ENCODE peak calls at places on chromosomes 6 and 20, in seven cellular contexts. K is fibroblast of mammary gland, I is H9, R is sigmoid colon, F is AG10803, A is cardiac fibroblast, G is SK-N-SH. V is an unnamed sample.

GRCh38 chr20:20365593-20365992 is 2.3 kb upstream of the INSM1 start:
- DNase-seq in K (no peak), A (no peak), I (no peak), F (no peak), R (no peak), G (no peak), V (no peak)

GRCh38 chr6:151858294-151858693 is 50.8 kb downstream of the ESR1 start:
- DNase-seq in A (no peak), K (peak), G (no peak), R (no peak), F (no peak), I (no peak), V (no peak)

GRCh38 chr20:62985089-62985778 is 21.5 kb downstream of the BHLHE23 start:
- DNase-seq in I (no peak), K (no peak), A (no peak), F (no peak), R (no peak), G (no peak), V (no peak)

GRCh38 chr6:143744593-143745151 is 66.9 kb downstream of the PHACTR2 start:
- DNase-seq in F (no peak), I (no peak), A (no peak), R (no peak), G (no peak), K (peak), V (no peak)

GRCh38 chr20:60501048-60501447 is 542.8 kb downstream of the CDH26 start:
- DNase-seq in A (no peak), F (no peak), R (no peak), K (no peak), G (no peak), I (no peak), V (no peak)

GRCh38 chr20:10096790-10097189 is 62.0 kb downstream of the ANKEF1 start:
- DNase-seq in R (no peak), G (no peak), I (no peak), K (no peak), A (no peak), F (no peak), V (no peak)

GRCh38 chr6:99195986-99196655 is 153.4 kb downstream of the FAXC start:
- DNase-seq in K (no peak), R (no peak), I (no peak), F (no peak), G (no peak), A (no peak), V (no peak)

GRCh38 chr6:112117554-112117953 is 30.2 kb downstream of the FAM229B start:
- DNase-seq in G (no peak), A (peak), I (no peak), F (peak), R (no peak), K (peak), V (no peak)

GRCh38 chr6:37657117-37657886 is 40.4 kb downstream of the MDGA1 start:
- DNase-seq in R (no peak), K (peak), A (no peak), G (no peak), F (no peak), I (no peak), V (no peak)

GRCh38 chr6:51928320-51928719 is 159.1 kb downstream of the PKHD1 start:
- DNase-seq in G (no peak), I (no peak), F (no peak), R (no peak), K (no peak), A (no peak), V (peak)

GRCh38 chr6:30490031-30490876 is 945 bp downstream of the HLA-E start:
- DNase-seq in F (peak), I (peak), G (peak), K (peak), R (peak), A (peak), V (peak)

GRCh38 chr20:17615645-17616479 is 46.0 kb downstream of the DSTN start:
- DNase-seq in I (no peak), R (peak), G (peak), K (no peak), A (no peak), F (no peak), V (peak)

GRCh38 chr6:25670793-25671513 is 18.9 kb downstream of the SCGN start:
- DNase-seq in R (no peak), A (peak), I (no peak), F (no peak), K (peak), G (no peak), V (no peak)

GRCh38 chr6:51648236-51648635 is 439.2 kb downstream of the PKHD1 start:
- DNase-seq in G (no peak), R (no peak), I (no peak), K (no peak), F (no peak), A (no peak), V (no peak)

DNA sequence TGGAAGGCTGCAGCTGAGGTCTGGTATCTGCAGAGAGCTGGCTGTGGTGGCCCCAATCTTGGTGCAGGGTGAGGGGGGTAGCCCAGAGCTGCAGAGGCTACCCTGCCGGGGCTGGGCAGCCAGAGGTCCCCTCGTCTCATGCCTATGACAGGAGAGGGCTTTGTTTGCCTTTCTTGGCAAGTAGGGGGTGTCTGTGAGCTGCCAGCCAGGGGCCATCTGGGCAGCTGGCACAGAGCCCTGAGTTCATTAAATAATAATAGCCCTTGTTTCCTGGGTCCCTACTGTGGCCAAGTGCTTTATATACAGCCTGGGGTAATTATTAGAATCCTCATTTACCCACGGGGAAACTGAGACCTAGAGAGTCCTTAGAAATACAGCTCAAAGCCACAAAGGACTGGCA is 66.6 kb downstream of the EZR start:
- DNase-seq in G (peak), R (peak), I (no peak), K (peak), F (peak), A (peak), V (peak)
- TF ChIP-seq CTCF in G (peak), R (no peak), I (peak), K (peak), F (peak), A (peak), V (no peak)

GRCh38 chr20:38805958-38806854 is 709 bp downstream of the PPP1R16B start:
- DNase-seq in G (peak), F (no peak), A (no peak), R (no peak), I (no peak), K (no peak), V (peak)
- TF ChIP-seq CTCF in G (no peak), F (no peak), A (no peak), R (no peak), I (peak), K (no peak), V (peak)

GRCh38 chr20:45548410-45548809 is 1.2 kb upstream of the EPPIN start:
- DNase-seq in K (no peak), R (no peak), A (no peak), G (no peak), F (no peak), I (no peak), V (no peak)

GRCh38 chr20:45545351-45545750 is 1.9 kb downstream of the EPPIN start:
- DNase-seq in G (no peak), K (no peak), A (no peak), R (no peak), I (no peak), F (no peak), V (no peak)

GRCh38 chr20:45550765-45551164 is 3.6 kb upstream of the EPPIN start:
- DNase-seq in I (no peak), G (no peak), F (no peak), K (no peak), A (no peak), R (no peak), V (no peak)

GRCh38 chr20:45547206-45547770 is at the start of gene EPPIN:
- DNase-seq in G (no peak), F (no peak), A (no peak), I (no peak), R (no peak), K (no peak), V (no peak)

GRCh38 chr20:45545754-45546453 is 1.3 kb downstream of the EPPIN start:
- DNase-seq in R (no peak), I (peak), F (peak), K (peak), A (peak), G (peak), V (no peak)
- TF ChIP-seq CTCF in R (peak), I (peak), F (peak), K (peak), A (peak), G (peak), V (peak)

DNA sequence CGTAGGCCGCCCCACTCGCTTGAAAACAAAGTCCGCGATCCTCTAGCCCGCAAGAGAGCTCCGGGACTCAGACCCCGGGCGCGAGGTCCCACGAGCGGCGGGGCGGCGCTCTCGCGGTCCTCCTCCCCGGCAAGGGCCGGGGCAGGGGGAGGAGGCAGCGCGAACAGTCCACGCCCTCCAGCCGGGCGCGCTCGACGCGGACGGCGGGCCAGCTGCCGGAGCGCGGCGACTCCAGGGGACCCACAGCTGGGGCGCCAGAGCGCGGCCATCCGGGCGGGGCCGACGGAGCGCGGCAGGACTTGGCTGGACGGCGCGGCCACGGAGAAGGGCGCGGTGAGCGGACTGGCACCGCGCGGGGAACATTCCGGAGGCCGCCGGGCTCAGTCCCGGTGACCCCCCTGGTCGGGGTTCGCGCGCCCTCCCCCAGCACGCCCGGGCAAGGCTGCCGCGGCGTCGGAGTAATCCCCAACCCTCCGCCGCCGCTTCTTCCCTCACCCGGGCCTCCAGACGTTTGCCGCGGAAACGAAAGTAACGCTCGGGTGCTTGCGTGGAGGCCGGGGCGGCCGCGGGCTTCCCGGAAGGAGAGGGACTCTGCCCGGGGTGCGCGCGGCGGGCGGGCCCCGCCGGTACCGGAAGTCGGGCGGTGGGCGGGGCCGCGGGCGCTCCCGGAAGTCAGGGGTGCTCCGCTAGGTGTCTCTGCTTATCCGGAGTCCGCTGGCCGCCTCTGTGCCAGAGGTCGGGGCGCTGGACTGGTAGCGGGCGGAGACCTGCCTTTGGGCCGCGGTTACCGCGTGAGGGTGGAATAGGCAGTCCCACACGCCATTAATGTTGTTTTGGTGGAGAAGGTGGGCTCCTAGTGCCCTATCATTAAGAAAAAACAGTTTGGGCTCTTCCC is at the start of gene RIPK1:
- DNase-seq in A (peak), I (peak), K (peak), F (peak), G (peak), R (peak), V (peak)
- TF ChIP-seq CTCF in A (peak), I (peak), K (peak), F (peak), G (peak), R (peak), V (peak)

GRCh38 chr6:135938588-135939215 is 87.2 kb downstream of the PDE7B start:
- DNase-seq in K (peak), F (peak), I (no peak), A (peak), G (peak), R (no peak), V (no peak)
- TF ChIP-seq CTCF in K (peak), F (peak), I (peak), A (peak), G (peak), R (peak), V (peak)

GRCh38 chr20:1820137-1821074 is 74.8 kb upstream of the SIRPA start:
- DNase-seq in I (no peak), F (peak), G (no peak), K (peak), R (no peak), A (peak), V (no peak)

GRCh38 chr20:1824177-1824576 is 71.0 kb upstream of the SIRPA start:
- DNase-seq in K (no peak), R (no peak), I (no peak), F (no peak), A (no peak), G (no peak), V (no peak)

GRCh38 chr20:1823421-1823892 is 71.8 kb upstream of the SIRPA start:
- DNase-seq in A (no peak), F (no peak), I (no peak), G (no peak), R (peak), K (no peak), V (no peak)

GRCh38 chr20:1824834-1825233 is 70.4 kb upstream of the SIRPA start:
- DNase-seq in G (no peak), I (no peak), R (no peak), F (no peak), A (no peak), K (no peak), V (no peak)

DNA sequence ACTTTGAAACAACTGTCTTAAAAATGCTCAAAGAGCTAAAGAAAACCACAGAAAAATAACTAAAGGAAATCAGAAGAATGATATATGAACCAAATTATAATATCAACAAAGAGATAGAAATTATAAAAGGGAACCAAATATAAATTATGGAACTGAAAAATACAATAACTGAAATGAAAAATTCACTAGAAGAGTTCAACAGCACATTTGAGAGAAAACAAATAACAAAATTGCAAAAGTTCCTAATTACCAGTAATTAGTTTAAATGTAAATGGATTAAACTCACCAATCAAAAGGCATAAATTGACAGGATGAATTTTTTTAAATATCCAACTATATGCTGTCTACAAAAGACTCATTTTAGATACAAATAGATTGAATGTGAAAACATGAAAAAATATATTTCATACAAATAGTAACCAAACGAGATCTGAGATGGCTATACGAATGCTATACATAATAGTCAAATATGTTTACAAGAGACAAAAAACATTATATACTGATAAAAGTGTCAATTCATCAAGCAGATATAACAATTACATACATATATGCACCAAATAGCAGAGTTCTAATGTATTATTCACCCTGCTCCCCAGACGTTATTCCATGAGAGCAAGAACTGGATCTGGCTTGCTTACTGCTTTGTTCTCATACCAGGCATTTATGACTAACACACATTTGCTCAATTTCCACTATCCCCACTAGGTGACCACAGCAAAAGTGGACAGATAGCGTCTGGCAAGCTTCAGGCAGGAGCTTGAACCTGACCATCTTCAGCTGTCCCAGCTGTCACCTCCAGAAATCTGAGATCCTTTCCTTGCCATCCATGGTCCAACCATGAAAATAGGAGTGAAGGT is 72.4 kb upstream of the SIRPA start:
- DNase-seq in F (no peak), A (peak), I (no peak), R (no peak), G (no peak), K (peak), V (no peak)
- TF ChIP-seq CTCF in F (peak), A (peak), I (no peak), R (no peak), G (no peak), K (peak), V (no peak)

GRCh38 chr20:58094160-58094559 is 134.3 kb downstream of the ANKRD60 start:
- DNase-seq in G (no peak), A (no peak), R (no peak), F (no peak), K (no peak), I (peak), V (no peak)
- TF ChIP-seq CTCF in G (no peak), A (no peak), R (no peak), F (no peak), K (no peak), I (no peak), V (no peak)

DNA sequence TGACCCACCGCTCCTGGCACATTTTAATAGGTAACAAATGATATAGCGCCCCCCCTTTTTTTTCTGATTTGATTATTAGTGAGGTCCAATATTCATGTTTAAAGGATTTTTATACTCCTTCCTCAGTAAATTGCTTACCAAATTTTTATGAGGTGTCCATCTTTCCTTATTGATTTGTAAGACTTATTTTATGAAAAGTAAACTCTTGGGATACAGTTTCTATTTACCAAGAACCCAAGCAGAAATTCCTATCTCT is 25.1 kb downstream of the TRIM27 start:
- DNase-seq in I (no peak), G (no peak), A (no peak), R (no peak), F (no peak), K (no peak), V (no peak)
- TF ChIP-seq CTCF in I (no peak), G (no peak), A (no peak), R (no peak), F (no peak), K (no peak), V (no peak)

GRCh38 chr20:31663838-31664695 is 26.4 kb downstream of the COX4I2 start:
- DNase-seq in I (no peak), G (no peak), A (no peak), R (peak), F (no peak), K (no peak), V (no peak)

GRCh38 chr20:31663524-31663837 is 25.8 kb downstream of the COX4I2 start:
- DNase-seq in I (no peak), G (no peak), K (no peak), A (no peak), R (no peak), F (no peak), V (no peak)

GRCh38 chr20:31664696-31665354 is 27.1 kb downstream of the COX4I2 start:
- DNase-seq in G (no peak), F (no peak), K (no peak), I (no peak), A (no peak), R (no peak), V (no peak)

GRCh38 chr20:31662372-31662854 is 24.7 kb downstream of the COX4I2 start:
- DNase-seq in G (no peak), R (no peak), I (no peak), K (no peak), F (no peak), A (no peak), V (no peak)

DNA sequence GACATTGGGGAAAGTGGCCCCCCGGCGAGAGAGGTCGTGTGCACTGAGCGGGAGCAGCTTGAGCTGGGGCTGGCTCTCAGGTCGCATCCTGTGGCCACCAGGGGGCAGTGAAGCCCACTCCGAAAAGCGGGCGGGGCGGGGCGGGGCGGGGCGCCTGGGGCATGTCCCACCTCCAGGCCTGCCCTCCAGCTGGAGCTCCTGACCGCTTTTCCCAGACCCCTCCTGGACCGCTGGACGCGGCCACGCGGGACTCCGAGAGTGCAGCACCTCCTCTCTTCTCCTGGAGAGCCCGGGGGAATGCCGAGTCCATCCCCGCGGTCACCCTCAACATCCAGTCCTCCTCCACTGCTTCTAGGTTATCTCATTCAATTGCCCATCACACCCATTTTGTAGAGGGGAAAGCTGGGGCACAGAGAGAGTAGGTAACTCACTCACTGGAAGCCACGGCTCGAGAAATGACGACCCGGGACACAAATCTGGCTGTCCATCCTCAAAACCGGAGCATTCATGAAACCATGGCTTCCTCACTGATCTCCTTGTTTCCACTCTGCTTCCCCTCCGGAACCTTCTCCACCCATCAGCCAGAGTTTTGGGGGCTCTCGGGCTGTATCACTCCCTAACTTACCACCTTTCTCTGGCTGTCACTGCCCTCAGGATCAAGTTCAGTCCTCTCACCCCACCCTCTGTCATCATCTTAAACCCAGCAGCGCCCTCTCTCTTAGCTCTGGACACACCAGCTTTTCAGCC is 24.1 kb downstream of the COX4I2 start:
- DNase-seq in F (peak), G (peak), A (peak), I (peak), K (peak), R (peak), V (peak)
- TF ChIP-seq CTCF in F (peak), G (peak), A (peak), I (peak), K (peak), R (peak), V (peak)

DNA sequence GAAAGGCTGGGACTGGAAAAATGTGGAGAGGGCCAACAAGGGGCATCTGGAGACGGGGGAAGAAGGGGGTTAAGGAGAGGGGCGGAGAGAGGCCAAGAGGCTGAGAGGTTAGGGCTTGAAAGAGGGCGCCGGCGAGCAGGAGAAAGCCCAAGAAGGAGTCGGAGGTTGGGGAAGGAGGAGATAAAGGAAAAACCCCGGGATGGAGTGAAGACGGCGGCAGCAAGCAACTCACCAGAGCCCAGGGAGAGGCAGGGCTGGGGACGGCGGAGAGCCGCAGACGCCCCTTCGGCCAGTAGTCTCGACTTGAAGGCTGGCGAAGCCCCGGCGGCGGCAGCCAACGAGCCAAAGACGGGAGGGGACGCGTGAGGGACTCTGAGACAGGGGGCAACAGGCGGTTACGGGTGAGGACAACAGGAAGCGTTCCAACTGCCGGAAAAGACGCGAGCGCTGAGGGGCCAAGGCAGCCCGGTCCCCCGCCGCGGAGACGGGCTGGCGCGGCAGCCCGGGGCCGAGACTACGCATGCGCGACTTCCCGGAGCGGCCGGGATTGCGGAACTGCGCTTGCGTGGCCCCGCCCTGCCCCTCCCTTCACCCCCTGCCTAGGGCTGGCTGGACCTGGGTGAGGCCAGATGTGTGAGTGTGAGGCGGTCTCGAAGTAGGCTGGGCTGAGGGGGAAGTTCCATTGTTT is at the start of gene STK38:
- DNase-seq in G (peak), K (peak), F (peak), R (peak), A (peak), I (peak), V (peak)
- TF ChIP-seq CTCF in G (peak), K (peak), F (peak), R (no peak), A (no peak), I (no peak), V (peak)